ENCODE peak calls at places on chromosomes 7 and 10, in four cellular contexts. H is cardiac muscle cell, G is A549, R is esophagus muscularis mucosa. K is an unnamed sample.

GRCh38 chr10:69456880-69457693 is 5.8 kb downstream of the TSPAN15 start:
- DNase-seq in H (peak), G (no peak), R (no peak), K (no peak)

GRCh38 chr10:93030409-93030808 is 30.2 kb upstream of the CYP26C1 start:
- DNase-seq in H (no peak), G (peak), R (no peak), K (no peak)

GRCh38 chr7:73892003-73892975 is 31.3 kb downstream of the TMEM270 start:
- DNase-seq in H (no peak), G (no peak), R (no peak), K (no peak)

GRCh38 chr10:24493168-24493567 is 230.5 kb downstream of the ARHGAP21 start:
- DNase-seq in H (no peak), G (no peak), R (no peak), K (no peak)

GRCh38 chr7:158445421-158446175 is 142.0 kb downstream of the PTPRN2 start:
- DNase-seq in H (no peak), G (no peak), R (no peak), K (no peak)

GRCh38 chr10:14543048-14543903 is 212.6 kb upstream of the FRMD4A start:
- DNase-seq in H (no peak), G (no peak), R (no peak), K (no peak)

GRCh38 chr10:6200588-6201510 is 1.9 kb upstream of the PFKFB3 start:
- DNase-seq in H (peak), G (peak), R (no peak), K (no peak)

GRCh38 chr10:78137147-78137546 is 103.5 kb downstream of the RPS24 start:
- DNase-seq in H (peak), G (no peak), R (no peak), K (no peak)

GRCh38 chr10:70537398-70538194 is 59.0 kb downstream of the PALD1 start:
- DNase-seq in H (peak), G (peak), R (no peak), K (no peak)

GRCh38 chr7:75969182-75969581 is 25.2 kb downstream of the TMEM120A start:
- DNase-seq in H (no peak), G (no peak), R (no peak), K (no peak)

DNA sequence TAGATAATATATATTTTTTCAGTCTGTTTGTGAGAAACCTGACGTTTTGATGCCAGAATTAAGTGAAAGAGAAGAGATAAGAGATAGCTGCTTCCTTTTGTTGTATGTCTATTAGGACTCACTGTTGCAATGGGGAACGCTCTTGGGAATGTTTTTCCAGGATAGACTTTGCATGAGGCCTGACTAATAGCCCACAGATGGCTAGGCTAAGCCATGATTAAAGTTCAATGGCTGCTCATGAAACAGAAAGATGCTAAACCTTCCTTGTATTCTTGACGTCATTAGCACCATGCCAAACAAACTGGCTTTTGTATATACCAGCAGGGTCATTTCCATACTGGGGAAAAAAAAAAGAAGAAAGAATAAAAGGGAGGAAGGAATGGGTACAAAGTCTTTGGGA is 93.9 kb upstream of the MTPN start:
- DNase-seq in H (no peak), G (no peak), R (no peak), K (no peak)
- H3K27ac ChIP-seq in H (no peak), G (no peak), R (no peak), K (no peak)

DNA sequence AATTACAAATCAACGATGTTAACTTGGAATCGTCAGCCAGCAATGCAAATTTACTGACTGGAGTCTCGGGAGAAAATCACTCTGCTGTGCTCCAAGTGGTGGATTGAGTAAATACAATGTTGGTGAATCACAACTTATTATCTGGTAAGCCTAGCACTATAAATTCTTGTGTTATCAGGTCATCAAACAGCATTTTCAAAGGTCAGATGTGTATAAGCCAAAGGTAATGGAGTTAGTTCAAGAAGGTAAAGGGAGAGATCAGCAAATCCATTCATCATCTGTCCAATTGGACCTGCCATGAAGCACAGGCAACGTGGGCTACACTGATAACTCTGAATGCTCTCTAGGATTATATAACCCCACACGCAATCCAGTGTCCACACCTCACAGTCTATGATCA is 13.9 kb downstream of the CUBN start:
- DNase-seq in H (no peak), G (peak), R (no peak), K (no peak)
- TF ChIP-seq CTCF in H (peak), G (no peak), R (no peak), K (no peak)

GRCh38 chr7:17307033-17307432 is 8.6 kb downstream of the AHR start:
- DNase-seq in H (no peak), G (no peak), R (no peak), K (no peak)
- H3K27ac ChIP-seq in H (no peak), G (peak), R (peak), K (no peak)

DNA sequence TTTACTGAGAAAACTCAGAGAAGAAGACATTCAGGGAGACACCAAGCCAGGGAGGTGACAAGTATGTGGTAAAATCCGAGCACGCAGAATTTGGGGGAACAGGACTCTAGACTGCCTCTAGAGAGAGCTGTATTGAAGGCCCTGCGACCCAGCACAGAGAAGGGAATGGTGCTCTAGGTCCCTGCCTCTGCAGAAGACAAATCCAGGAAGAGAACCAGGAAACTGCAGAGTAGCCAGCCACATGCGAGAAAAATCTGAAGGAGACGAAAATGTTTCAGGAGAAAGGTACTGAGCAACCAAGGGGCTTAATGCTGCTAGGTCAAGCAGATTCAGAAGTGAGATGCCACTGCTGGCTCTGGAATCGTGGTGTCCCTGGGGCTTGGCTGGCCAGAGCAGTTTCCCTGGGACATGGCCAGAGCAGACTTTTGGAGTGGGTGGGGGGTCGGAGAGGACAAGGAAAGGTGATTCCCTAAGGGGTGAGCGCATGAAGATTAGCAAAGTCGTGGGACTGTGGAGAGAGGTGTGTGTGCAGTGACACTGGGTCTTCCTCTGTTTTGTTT is 158.0 kb upstream of the KLF6 start:
- DNase-seq in H (no peak), G (no peak), R (no peak), K (no peak)
- TF ChIP-seq CTCF in H (no peak), G (no peak), R (no peak), K (no peak)

GRCh38 chr7:16668049-16668858 is 22.3 kb downstream of the BZW2 start:
- DNase-seq in H (no peak), G (peak), R (no peak), K (no peak)
- H3K27ac ChIP-seq in H (peak), G (peak), R (peak), K (no peak)

GRCh38 chr7:18873674-18874341 is 243.6 kb downstream of the TWIST1 start:
- DNase-seq in H (peak), G (no peak), R (no peak), K (no peak)
- TF ChIP-seq CTCF in H (peak), G (no peak), R (no peak), K (no peak)

GRCh38 chr7:47622586-47622945 is 40.7 kb upstream of the TNS3 start:
- DNase-seq in H (no peak), G (no peak), R (no peak), K (no peak)

GRCh38 chr7:47622946-47623640 is 41.2 kb upstream of the TNS3 start:
- DNase-seq in H (no peak), G (peak), R (no peak), K (no peak)

GRCh38 chr7:47619806-47620205 is 37.9 kb upstream of the TNS3 start:
- DNase-seq in H (no peak), G (no peak), R (no peak), K (no peak)

GRCh38 chr7:47621347-47621746 is 39.4 kb upstream of the TNS3 start:
- DNase-seq in H (no peak), G (no peak), R (no peak), K (no peak)

GRCh38 chr7:47621985-47622561 is 40.2 kb upstream of the TNS3 start:
- DNase-seq in H (no peak), G (no peak), R (no peak), K (no peak)
- H3K27ac ChIP-seq in H (no peak), G (peak), R (peak), K (no peak)

GRCh38 chr10:124035928-124036558 is 57.4 kb downstream of the CHST15 start:
- DNase-seq in H (no peak), G (peak), R (no peak), K (no peak)
- TF ChIP-seq CTCF in H (no peak), G (no peak), R (no peak), K (no peak)

GRCh38 chr7:6011541-6011940 is 2.5 kb downstream of the AIMP2 start:
- DNase-seq in H (no peak), G (no peak), R (no peak), K (no peak)

GRCh38 chr7:6015917-6016652 is 7.0 kb downstream of the AIMP2 start:
- DNase-seq in H (no peak), G (no peak), R (no peak), K (no peak)

GRCh38 chr7:6016653-6016966 is 7.5 kb downstream of the AIMP2 start:
- DNase-seq in H (no peak), G (no peak), R (no peak), K (no peak)

GRCh38 chr7:6008668-6009611 is at the start of the genes AIMP2 and PMS2:
- DNase-seq in H (peak), G (peak), R (peak), K (peak)

DNA sequence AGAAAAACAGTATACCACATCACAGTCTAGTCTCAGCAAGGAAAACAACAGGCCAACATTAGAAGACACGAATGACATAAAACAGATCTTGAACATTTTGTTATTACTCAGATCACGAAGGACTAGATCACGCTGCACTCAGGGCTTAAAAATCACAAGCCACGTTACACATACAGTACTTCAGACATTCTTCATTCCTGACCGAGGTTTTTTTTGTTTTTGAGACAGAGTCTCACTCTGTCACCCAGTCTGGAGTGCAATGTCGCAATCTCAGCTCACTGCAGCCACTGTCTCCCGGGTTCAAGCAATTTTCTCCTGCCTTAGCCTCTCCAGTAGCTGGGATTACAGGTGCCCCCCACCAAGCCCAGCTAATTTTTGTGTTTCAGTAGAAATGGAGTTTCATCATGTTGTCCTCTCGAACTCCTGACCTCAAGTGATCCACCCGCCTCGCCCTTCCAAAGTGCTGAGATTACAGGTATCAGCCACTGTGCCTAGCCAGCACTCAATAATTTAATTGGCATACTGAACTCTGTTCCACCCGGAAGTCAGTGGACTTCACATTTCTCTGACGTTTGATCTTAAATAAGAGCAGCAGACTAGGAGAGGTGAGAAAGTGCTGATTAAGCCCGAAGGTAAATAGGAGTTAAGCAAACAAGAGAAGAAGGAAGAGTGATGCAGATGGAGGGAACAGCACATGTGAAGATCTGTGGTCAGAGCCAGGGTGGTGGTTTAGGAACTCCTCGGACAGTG is 3.5 kb downstream of the AIMP2 start:
- DNase-seq in H (no peak), G (no peak), R (no peak), K (no peak)
- H3K27ac ChIP-seq in H (no peak), G (peak), R (no peak), K (no peak)